ENCODE peak calls at places on chromosomes 11 and 22, in ten cellular contexts. X, Q, W, L, M, R, U, O, N and G are unnamed samples.

GRCh38 chr22:30247974-30248373 is 1.4 kb upstream of the LIF start:
- DNase-seq in X (no peak), N (no peak), U (no peak), L (no peak), O (no peak), W (no peak), Q (no peak), M (no peak), R (no peak), G (no peak)

GRCh38 chr11:83294208-83294607 is 8.0 kb upstream of the CCDC90B start:
- DNase-seq in O (no peak), X (no peak), W (no peak), N (no peak), L (no peak), U (no peak), Q (no peak), M (no peak), R (no peak), G (no peak)

GRCh38 chr11:103633037-103633788 is 403.2 kb upstream of the DDI1 start:
- DNase-seq in X (no peak), R (peak; percentile 59), Q (no peak), L (no peak), N (no peak), U (no peak), M (no peak), W (no peak), O (no peak), G (no peak)

GRCh38 chr22:24434472-24435322 is 7.3 kb downstream of the ADORA2A start:
- DNase-seq in N (peak; percentile 65), Q (no peak), R (no peak), L (no peak), O (no peak), X (peak; percentile 90), W (peak; percentile 87), M (no peak), U (peak; percentile 94), G (peak; percentile 48)

GRCh38 chr11:1060885-1061616 is 13.6 kb upstream of the MUC2 start:
- DNase-seq in W (no peak), X (no peak), L (peak; percentile 15), N (no peak), O (no peak), M (peak; percentile 74), Q (no peak), R (peak; percentile 56), U (no peak), G (peak; percentile 8)

GRCh38 chr22:19479358-19480172 is at the start of gene CDC45:
- DNase-seq in R (peak; percentile 98), X (peak; percentile 98), L (peak; percentile 93), O (peak; percentile 90), Q (peak; percentile 98), N (peak; percentile 99), M (peak; percentile 96), U (peak; percentile 97), W (peak; percentile 97), G (peak; percentile 92)

GRCh38 chr11:65473275-65473860 is 25.5 kb upstream of the MALAT1 start:
- DNase-seq in O (no peak), X (no peak), R (peak; percentile 34), Q (no peak), U (no peak), M (no peak), W (no peak), L (no peak), N (no peak), G (no peak)

GRCh38 chr11:100876826-100877545 is 189.9 kb downstream of the ARHGAP42 start:
- DNase-seq in Q (no peak), N (no peak), X (peak; percentile 66), U (no peak), R (peak; percentile 98), L (no peak), W (peak; percentile 40), M (no peak), O (peak; percentile 9), G (no peak)

GRCh38 chr11:97683733-97684132 is 1293.9 kb downstream of the JRKL start:
- DNase-seq in O (no peak), N (no peak), X (peak; percentile 80), L (no peak), U (no peak), W (no peak), Q (no peak), M (no peak), R (no peak), G (no peak)

GRCh38 chr11:45816614-45817013 is 11.7 kb downstream of the SLC35C1 start:
- DNase-seq in Q (peak; percentile 36), M (no peak), X (no peak), R (no peak), L (no peak), U (no peak), N (no peak), W (no peak), O (no peak), G (no peak)

GRCh38 chr11:64343740-64344133 is 3.7 kb downstream of the CCDC88B start:
- DNase-seq in M (no peak), N (no peak), X (no peak), L (no peak), Q (no peak), O (no peak), R (no peak), U (no peak), W (no peak), G (no peak)